ENCODE peak calls at places on chromosome 1, in six cellular contexts. One of them, this sample, is unnamed.

GRCh38 chr1:19709255-19709765 is 44.6 kb downstream of the HTR6 start:
- DNase-seq in OCI-LY7: no peak
- DNase-seq in HEK293T: no peak
- DNase-seq in DMS53: no peak
- DNase-seq in epithelial cell of proximal tubule: no peak
- DNase-seq in stimulated activated CD4-positive, alpha-beta T cell treated with anti-CD3 and anti-CD28 coated beads, Interleukin-12 subunit alpha, Interleukin-12 subunit beta, amount 100 ng/mL, for 4 hours: no peak
- DNase-seq in this sample: no peak

GRCh38 chr1:246753670-246754535 is 29.7 kb downstream of the SCCPDH start:
- DNase-seq in OCI-LY7: peak; percentile 77
- DNase-seq in epithelial cell of proximal tubule: no peak
- DNase-seq in stimulated activated CD4-positive, alpha-beta T cell treated with anti-CD3 and anti-CD28 coated beads, Interleukin-12 subunit alpha, Interleukin-12 subunit beta, amount 100 ng/mL, for 4 hours: peak; percentile 56
- DNase-seq in HEK293T: peak; percentile 55
- DNase-seq in DMS53: peak; percentile 67
- DNase-seq in this sample: peak; percentile 31

GRCh38 chr1:39087109-39087834 is 61.1 kb downstream of the NDUFS5 start:
- DNase-seq in epithelial cell of proximal tubule: no peak
- DNase-seq in HEK293T: no peak
- DNase-seq in OCI-LY7: no peak
- DNase-seq in stimulated activated CD4-positive, alpha-beta T cell treated with anti-CD3 and anti-CD28 coated beads, Interleukin-12 subunit alpha, Interleukin-12 subunit beta, amount 100 ng/mL, for 4 hours: no peak
- DNase-seq in DMS53: no peak
- DNase-seq in this sample: no peak

GRCh38 chr1:41783189-41783639 is 135.5 kb downstream of the HIVEP3 start:
- DNase-seq in OCI-LY7: no peak
- DNase-seq in epithelial cell of proximal tubule: peak; percentile 72
- DNase-seq in DMS53: no peak
- DNase-seq in stimulated activated CD4-positive, alpha-beta T cell treated with anti-CD3 and anti-CD28 coated beads, Interleukin-12 subunit alpha, Interleukin-12 subunit beta, amount 100 ng/mL, for 4 hours: peak; percentile 43
- DNase-seq in HEK293T: no peak
- DNase-seq in this sample: no peak

GRCh38 chr1:10803971-10804820 is 7.8 kb upstream of the CASZ1 start:
- DNase-seq in epithelial cell of proximal tubule: no peak
- DNase-seq in OCI-LY7: no peak
- DNase-seq in HEK293T: no peak
- DNase-seq in DMS53: peak; percentile 76
- DNase-seq in stimulated activated CD4-positive, alpha-beta T cell treated with anti-CD3 and anti-CD28 coated beads, Interleukin-12 subunit alpha, Interleukin-12 subunit beta, amount 100 ng/mL, for 4 hours: no peak
- DNase-seq in this sample: no peak

GRCh38 chr1:176880954-176881595 is 283.4 kb downstream of the ASTN1 start:
- DNase-seq in HEK293T: peak; percentile 88
- DNase-seq in stimulated activated CD4-positive, alpha-beta T cell treated with anti-CD3 and anti-CD28 coated beads, Interleukin-12 subunit alpha, Interleukin-12 subunit beta, amount 100 ng/mL, for 4 hours: peak; percentile 32
- DNase-seq in epithelial cell of proximal tubule: no peak
- DNase-seq in DMS53: peak; percentile 89
- DNase-seq in OCI-LY7: peak; percentile 58
- DNase-seq in this sample: peak; percentile 9

GRCh38 chr1:223670458-223671159 is 5.1 kb upstream of the CAPN8 start:
- DNase-seq in DMS53: peak; percentile 83
- DNase-seq in epithelial cell of proximal tubule: peak; percentile 13
- DNase-seq in HEK293T: peak; percentile 72
- DNase-seq in stimulated activated CD4-positive, alpha-beta T cell treated with anti-CD3 and anti-CD28 coated beads, Interleukin-12 subunit alpha, Interleukin-12 subunit beta, amount 100 ng/mL, for 4 hours: no peak
- DNase-seq in OCI-LY7: peak; percentile 8
- DNase-seq in this sample: no peak

GRCh38 chr1:229887043-229887822 is 179.8 kb upstream of the GALNT2 start:
- DNase-seq in HEK293T: no peak
- DNase-seq in stimulated activated CD4-positive, alpha-beta T cell treated with anti-CD3 and anti-CD28 coated beads, Interleukin-12 subunit alpha, Interleukin-12 subunit beta, amount 100 ng/mL, for 4 hours: no peak
- DNase-seq in DMS53: no peak
- DNase-seq in epithelial cell of proximal tubule: no peak
- DNase-seq in OCI-LY7: no peak
- DNase-seq in this sample: no peak

GRCh38 chr1:56964349-56964748 is 1.5 kb downstream of the C8B start:
- DNase-seq in stimulated activated CD4-positive, alpha-beta T cell treated with anti-CD3 and anti-CD28 coated beads, Interleukin-12 subunit alpha, Interleukin-12 subunit beta, amount 100 ng/mL, for 4 hours: no peak
- DNase-seq in DMS53: no peak
- DNase-seq in HEK293T: no peak
- DNase-seq in epithelial cell of proximal tubule: no peak
- DNase-seq in OCI-LY7: no peak
- DNase-seq in this sample: no peak

GRCh38 chr1:226975909-226976670 is 36.0 kb downstream of the COQ8A start:
- DNase-seq in epithelial cell of proximal tubule: no peak
- DNase-seq in HEK293T: no peak
- DNase-seq in stimulated activated CD4-positive, alpha-beta T cell treated with anti-CD3 and anti-CD28 coated beads, Interleukin-12 subunit alpha, Interleukin-12 subunit beta, amount 100 ng/mL, for 4 hours: no peak
- DNase-seq in DMS53: no peak
- DNase-seq in OCI-LY7: no peak
- DNase-seq in this sample: no peak

GRCh38 chr1:66752000-66752592 is at the start of gene DYNLT5:
- DNase-seq in DMS53: no peak
- DNase-seq in stimulated activated CD4-positive, alpha-beta T cell treated with anti-CD3 and anti-CD28 coated beads, Interleukin-12 subunit alpha, Interleukin-12 subunit beta, amount 100 ng/mL, for 4 hours: no peak
- DNase-seq in epithelial cell of proximal tubule: no peak
- DNase-seq in HEK293T: no peak
- DNase-seq in OCI-LY7: no peak
- DNase-seq in this sample: no peak

This sample was measured in T follicular helper cell.